ENCODE peak calls at places on chromosomes 2 and 18, in six cellular contexts. C is tibial artery; B is cardiac muscle cell; F is fibroblast of lung; G is CD8-positive, alpha-beta T cell; W is psoas muscle. N is an unnamed sample.

GRCh38 chr2:86439879-86440630 is 1.1 kb upstream of the KDM3A start:
- DNase-seq in C (no peak), B (peak), F (no peak), G (no peak), W (no peak), N (no peak)

GRCh38 chr2:207223051-207223450 is 57.3 kb upstream of the KLF7 start:
- DNase-seq in C (no peak), B (no peak), F (peak), G (no peak), W (no peak), N (peak)

GRCh38 chr18:31591628-31592027 is at the start of gene TTR:
- DNase-seq in C (no peak), B (no peak), F (no peak), G (no peak), W (no peak), N (no peak)

GRCh38 chr2:10926191-10926830 is 14.6 kb downstream of the KCNF1 start:
- DNase-seq in C (no peak), B (no peak), F (no peak), G (no peak), W (no peak), N (no peak)

GRCh38 chr2:66495788-66496640 is 61.1 kb downstream of the MEIS1 start:
- DNase-seq in C (peak), B (peak), F (peak), G (no peak), W (peak), N (peak)

GRCh38 chr18:6414118-6414722 is 491 bp downstream of the L3MBTL4 start:
- DNase-seq in C (peak), B (peak), F (no peak), G (peak), W (peak), N (peak)

GRCh38 chr2:8458461-8459459 is 223.1 kb upstream of the ID2 start:
- DNase-seq in C (no peak), B (no peak), F (no peak), G (no peak), W (no peak), N (no peak)

GRCh38 chr18:39840406-39840805 is 2114.6 kb upstream of the PIK3C3 start:
- DNase-seq in C (no peak), B (peak), F (peak), G (no peak), W (no peak), N (no peak)

GRCh38 chr18:10926565-10927194 is 222.7 kb downstream of the PIEZO2 start:
- DNase-seq in C (no peak), B (peak), F (peak), G (no peak), W (no peak), N (no peak)

GRCh38 chr2:214156971-214157370 is 253.9 kb upstream of the VWC2L start:
- DNase-seq in C (no peak), B (no peak), F (no peak), G (no peak), W (no peak), N (no peak)

GRCh38 chr2:12284487-12284886 is 432.2 kb upstream of the TRIB2 start:
- DNase-seq in C (no peak), B (peak), F (peak), G (no peak), W (no peak), N (peak)

GRCh38 chr2:128390991-128391630 is 72.4 kb upstream of the HS6ST1 start:
- DNase-seq in C (peak), B (no peak), F (no peak), G (no peak), W (no peak), N (no peak)

GRCh38 chr2:24914713-24915112 is 5.3 kb downstream of the ADCY3 start:
- DNase-seq in C (no peak), B (no peak), F (no peak), G (no peak), W (no peak), N (no peak)

GRCh38 chr2:148303166-148303565 is 282.3 kb downstream of the MBD5 start:
- DNase-seq in C (no peak), B (no peak), F (peak), G (no peak), W (no peak), N (no peak)

GRCh38 chr2:109675666-109676345 is 61.6 kb downstream of the SOWAHC start:
- DNase-seq in C (no peak), B (no peak), F (no peak), G (no peak), W (no peak), N (no peak)

GRCh38 chr18:46220116-46220515 is 115.9 kb downstream of the HAUS1 start:
- DNase-seq in C (no peak), B (peak), F (peak), G (no peak), W (no peak), N (peak)

GRCh38 chr18:79916128-79916494 is 35.3 kb downstream of the SLC66A2 start:
- DNase-seq in C (no peak), B (no peak), F (no peak), G (no peak), W (no peak), N (no peak)

GRCh38 chr18:56823986-56824385 is 172.8 kb downstream of the WDR7 start:
- DNase-seq in C (no peak), B (peak), F (no peak), G (no peak), W (no peak), N (no peak)

GRCh38 chr2:179106342-179107178 is 56.6 kb upstream of the CCDC141 start:
- DNase-seq in C (peak), B (peak), F (peak), G (no peak), W (no peak), N (peak)

GRCh38 chr18:32048507-32049091 is 30.0 kb downstream of the RNF125 start:
- DNase-seq in C (peak), B (peak), F (no peak), G (no peak), W (peak), N (no peak)

GRCh38 chr2:177265834-177266817 is 1.6 kb upstream of the NFE2L2 start:
- DNase-seq in C (no peak), B (peak), F (peak), G (no peak), W (no peak), N (no peak)

GRCh38 chr2:203626952-203627681 is 79.3 kb upstream of the CD28 start:
- DNase-seq in C (no peak), B (peak), F (peak), G (no peak), W (no peak), N (no peak)

GRCh38 chr2:160334028-160334729 is 134.1 kb upstream of the ITGB6 start:
- DNase-seq in C (no peak), B (peak), F (peak), G (no peak), W (no peak), N (no peak)

GRCh38 chr2:224584111-224584764 is 925 bp downstream of the CUL3 start:
- DNase-seq in C (peak), B (peak), F (peak), G (peak), W (peak), N (peak)

GRCh38 chr2:224591245-224591644 is 6.1 kb upstream of the CUL3 start:
- DNase-seq in C (no peak), B (no peak), F (no peak), G (no peak), W (no peak), N (no peak)

GRCh38 chr2:224585205-224586088 is at the start of gene CUL3:
- DNase-seq in C (peak), B (peak), F (peak), G (peak), W (peak), N (peak)

GRCh38 chr2:224584768-224585204 is 377 bp downstream of the CUL3 start:
- DNase-seq in C (peak), B (peak), F (peak), G (peak), W (peak), N (peak)

GRCh38 chr2:224586127-224586702 is 1.1 kb upstream of the CUL3 start:
- DNase-seq in C (no peak), B (no peak), F (no peak), G (no peak), W (no peak), N (no peak)
- H3K27ac ChIP-seq in C (peak), B (peak), F (peak), G (peak), W (peak), N (peak)

GRCh38 chr2:46031124-46031523 is 266.1 kb upstream of the EPAS1 start:
- DNase-seq in C (no peak), B (no peak), F (no peak), G (no peak), W (no peak), N (no peak)

GRCh38 chr2:46030330-46030729 is 266.9 kb upstream of the EPAS1 start:
- DNase-seq in C (no peak), B (no peak), F (no peak), G (no peak), W (no peak), N (no peak)

GRCh38 chr2:46032161-46032813 is 264.9 kb upstream of the EPAS1 start:
- DNase-seq in C (no peak), B (no peak), F (no peak), G (no peak), W (no peak), N (no peak)

GRCh38 chr2:46026431-46026830 is 270.8 kb upstream of the EPAS1 start:
- DNase-seq in C (no peak), B (no peak), F (no peak), G (no peak), W (no peak), N (no peak)

DNA sequence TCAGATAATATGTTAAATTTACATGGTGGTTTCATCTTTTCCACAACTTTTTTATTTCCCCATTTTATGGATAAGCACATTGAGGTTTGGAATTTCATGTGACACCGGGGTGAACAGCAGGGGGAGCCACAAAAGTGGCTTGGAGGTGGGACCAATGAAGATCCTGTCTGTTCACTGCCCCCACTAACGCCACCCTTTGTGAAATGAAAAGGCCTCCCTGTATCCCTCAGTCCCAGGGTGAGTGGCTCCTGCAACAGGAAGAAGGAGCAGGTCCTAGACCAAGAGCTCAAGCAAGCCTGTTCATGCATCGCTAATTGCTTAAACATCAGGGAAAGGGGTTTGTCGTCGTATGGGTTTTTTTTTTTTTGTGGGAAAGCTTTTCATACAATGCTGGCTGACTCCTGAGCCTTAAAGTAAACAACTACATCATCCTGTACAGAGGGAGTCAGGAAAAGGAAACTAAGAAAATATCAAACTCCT is 267.8 kb upstream of the EPAS1 start:
- DNase-seq in C (no peak), B (peak), F (peak), G (no peak), W (no peak), N (peak)
- TF ChIP-seq CTCF in C (no peak), B (peak), F (peak), G (no peak), W (no peak), N (no peak)

GRCh38 chr2:27953077-27953476 is 62.5 kb downstream of the BABAM2 start:
- DNase-seq in C (no peak), B (no peak), F (no peak), G (no peak), W (no peak), N (no peak)
- H3K27ac ChIP-seq in C (no peak), B (no peak), F (no peak), G (no peak), W (peak), N (peak)

GRCh38 chr18:58593930-58594329 is 35.0 kb downstream of the ALPK2 start:
- DNase-seq in C (no peak), B (peak), F (peak), G (no peak), W (no peak), N (no peak)
- TF ChIP-seq CTCF in C (no peak), B (no peak), F (no peak), G (no peak), W (no peak), N (no peak)

GRCh38 chr2:47307066-47307465 is 95.9 kb upstream of the MSH2 start:
- DNase-seq in C (no peak), B (no peak), F (peak), G (no peak), W (no peak), N (no peak)
- H3K27ac ChIP-seq in C (no peak), B (no peak), F (no peak), G (no peak), W (no peak), N (no peak)

GRCh38 chr18:49059028-49059670 is 108.4 kb upstream of the SMAD7 start:
- DNase-seq in C (no peak), B (no peak), F (no peak), G (no peak), W (no peak), N (no peak)
- TF ChIP-seq CTCF in C (no peak), B (peak), F (peak), G (no peak), W (no peak), N (no peak)

DNA sequence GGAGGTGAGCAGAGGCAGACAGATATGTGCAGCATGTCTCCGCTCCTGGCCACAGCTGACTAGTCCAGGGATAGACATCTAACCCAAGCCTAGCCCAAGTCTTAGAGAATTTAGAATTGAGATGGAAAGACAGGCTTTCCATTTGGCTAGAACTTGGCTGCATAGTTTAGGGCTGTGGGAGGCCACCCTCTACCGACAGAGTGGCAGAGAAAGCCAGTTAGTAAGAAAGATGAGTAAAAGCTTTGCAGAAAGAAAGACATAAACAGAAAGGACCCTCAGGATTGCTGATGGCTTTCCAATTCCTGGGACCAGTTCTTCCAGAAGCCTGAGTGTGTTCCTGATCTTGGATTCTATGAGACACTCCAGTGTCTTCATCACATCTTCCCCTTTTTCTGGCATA is 62.1 kb downstream of the DYM start:
- DNase-seq in C (no peak), B (no peak), F (no peak), G (no peak), W (no peak), N (no peak)
- H3K27ac ChIP-seq in C (no peak), B (no peak), F (no peak), G (no peak), W (no peak), N (no peak)

GRCh38 chr2:15991231-15991630 is 50.9 kb downstream of the MYCN start:
- DNase-seq in C (no peak), B (no peak), F (no peak), G (no peak), W (no peak), N (no peak)

GRCh38 chr2:15989559-15989958 is 49.2 kb downstream of the MYCN start:
- DNase-seq in C (no peak), B (no peak), F (no peak), G (no peak), W (no peak), N (no peak)

GRCh38 chr2:15990151-15991101 is 50.1 kb downstream of the MYCN start:
- DNase-seq in C (no peak), B (no peak), F (no peak), G (no peak), W (no peak), N (no peak)

GRCh38 chr2:15986644-15987043 is 46.3 kb downstream of the MYCN start:
- DNase-seq in C (no peak), B (no peak), F (no peak), G (no peak), W (no peak), N (no peak)

GRCh38 chr2:15988724-15989123 is 48.4 kb downstream of the MYCN start:
- DNase-seq in C (no peak), B (no peak), F (no peak), G (no peak), W (no peak), N (no peak)
- TF ChIP-seq CTCF in C (no peak), B (no peak), F (no peak), G (no peak), W (no peak), N (no peak)

N was measured in RWPE1.